ENCODE peak calls at places on chromosomes 3 and 15, in nine cellular contexts. O, P, Q, A, S, N, V, J and F are unnamed samples.

GRCh38 chr15:92603743-92604470 is 51.7 kb downstream of the FAM174B start:
- DNase-seq in O (no peak), P (no peak), Q (peak), A (no peak), S (no peak), N (peak), V (no peak), J (no peak), F (peak)

GRCh38 chr15:89247441-89247840 is 3.7 kb downstream of the FANCI start:
- DNase-seq in O (no peak), P (no peak), Q (no peak), A (no peak), S (no peak), N (no peak), V (no peak), J (no peak), F (no peak)

GRCh38 chr15:80415331-80415730 is 11.1 kb downstream of the ARNT2 start:
- DNase-seq in O (no peak), P (no peak), Q (no peak), A (no peak), S (no peak), N (no peak), V (no peak), J (no peak), F (no peak)

GRCh38 chr3:190038050-190038631 is 82.6 kb downstream of the P3H2 start:
- DNase-seq in O (no peak), P (no peak), Q (peak), A (no peak), S (no peak), N (peak), V (peak), J (no peak), F (peak)

GRCh38 chr15:40477703-40478269 is 7.0 kb downstream of the CHST14 start:
- DNase-seq in O (no peak), P (no peak), Q (peak), A (no peak), S (no peak), N (no peak), V (peak), J (no peak), F (peak)

GRCh38 chr3:156395961-156396700 is 158.8 kb downstream of the SSR3 start:
- DNase-seq in O (no peak), P (no peak), Q (peak), A (no peak), S (no peak), N (no peak), V (no peak), J (no peak), F (no peak)

GRCh38 chr3:140823106-140823505 is 118.5 kb upstream of the SLC25A36 start:
- DNase-seq in O (no peak), P (no peak), Q (no peak), A (no peak), S (no peak), N (no peak), V (no peak), J (no peak), F (no peak)

GRCh38 chr3:188299068-188299467 is 145.1 kb downstream of the LPP start:
- DNase-seq in O (no peak), P (no peak), Q (no peak), A (no peak), S (no peak), N (no peak), V (no peak), J (no peak), F (no peak)

GRCh38 chr3:150331978-150332568 is 76.0 kb upstream of the TSC22D2 start:
- DNase-seq in O (no peak), P (no peak), Q (no peak), A (no peak), S (no peak), N (no peak), V (no peak), J (no peak), F (no peak)

DNA sequence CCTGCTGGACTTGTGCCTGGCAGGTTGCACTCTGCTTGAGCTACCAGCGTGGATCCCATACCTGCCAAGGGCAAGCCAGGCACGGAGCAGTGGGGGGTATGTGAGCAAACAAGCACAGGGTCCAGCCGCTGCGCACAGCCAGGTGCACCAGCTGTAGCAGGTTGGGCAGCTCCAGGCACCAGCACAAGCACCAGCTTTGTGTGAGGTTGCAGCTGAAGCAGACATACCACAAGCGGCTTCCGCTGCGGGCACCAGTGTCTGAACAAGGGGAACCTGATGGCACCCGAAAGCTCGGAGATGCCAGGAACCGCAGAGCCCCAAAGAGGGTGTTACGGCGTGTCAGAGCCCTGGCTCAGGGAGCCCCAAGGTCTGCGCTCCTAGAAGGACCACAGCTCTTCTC is 472.7 kb upstream of the ARL6 start:
- DNase-seq in O (no peak), P (no peak), Q (no peak), A (no peak), S (no peak), N (no peak), V (peak), J (no peak), F (no peak)
- H3K4me3 ChIP-seq in O (no peak), P (no peak), Q (no peak), A (no peak), S (no peak), N (no peak), V (no peak), J (no peak), F (no peak)

GRCh38 chr3:86987421-86987715 is 3.6 kb downstream of the VGLL3 start:
- DNase-seq in O (no peak), P (no peak), Q (no peak), A (no peak), S (no peak), N (no peak), V (no peak), J (no peak), F (no peak)
- H3K4me3 ChIP-seq in O (no peak), P (no peak), Q (no peak), A (no peak), S (no peak), N (no peak), V (peak), J (no peak), F (no peak)

DNA sequence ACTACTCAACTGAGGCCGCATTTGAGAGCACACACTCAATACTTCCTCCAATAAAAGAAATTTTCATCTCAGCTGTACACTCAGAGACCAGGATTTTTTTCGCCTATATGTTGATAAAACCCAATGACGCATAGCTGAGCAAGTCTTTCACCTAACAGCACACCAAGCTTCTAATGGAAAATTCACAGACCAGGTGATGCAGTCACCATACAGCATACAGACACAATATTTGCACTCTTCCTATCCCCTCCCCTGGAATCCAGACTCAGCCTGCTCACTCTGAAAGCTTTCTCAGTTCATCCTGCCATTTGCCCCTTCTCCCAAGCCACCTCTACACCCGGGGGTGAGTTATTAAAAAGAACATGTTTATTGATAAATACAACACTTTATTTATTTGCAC is 1.7 kb downstream of the TBC1D5 start:
- DNase-seq in O (no peak), P (peak), Q (peak), A (peak), S (no peak), N (peak), V (no peak), J (peak), F (peak)
- H3K4me3 ChIP-seq in O (no peak), P (peak), Q (peak), A (peak), S (no peak), N (peak), V (no peak), J (peak), F (peak)

DNA sequence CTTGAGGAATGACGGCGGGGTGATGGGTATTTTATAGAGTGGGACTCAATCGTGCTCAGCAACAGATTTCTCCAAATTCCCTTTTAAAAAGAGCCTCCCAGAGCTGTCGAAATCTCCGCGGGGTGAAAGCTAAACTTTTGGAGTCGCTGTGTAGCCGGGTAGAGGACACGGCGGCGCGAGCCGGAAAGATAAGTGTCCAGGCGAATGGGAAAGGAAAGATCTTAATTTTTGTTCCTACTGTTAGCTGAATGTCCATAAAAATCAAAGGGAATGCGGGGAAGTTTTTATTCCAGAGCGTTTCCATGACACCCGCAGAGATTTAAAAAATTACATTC is 9.1 kb downstream of the EOMES start:
- DNase-seq in O (no peak), P (no peak), Q (no peak), A (no peak), S (no peak), N (no peak), V (no peak), J (no peak), F (no peak)
- H3K4me3 ChIP-seq in O (peak), P (no peak), Q (peak), A (peak), S (peak), N (no peak), V (peak), J (peak), F (peak)

GRCh38 chr3:138124689-138125420 is 7.3 kb downstream of the A4GNT start:
- DNase-seq in O (no peak), P (no peak), Q (peak), A (no peak), S (no peak), N (peak), V (no peak), J (no peak), F (peak)

GRCh38 chr3:138127636-138128365 is 4.4 kb downstream of the A4GNT start:
- DNase-seq in O (no peak), P (no peak), Q (no peak), A (no peak), S (no peak), N (peak), V (no peak), J (no peak), F (no peak)

GRCh38 chr3:138124188-138124587 is 8.0 kb downstream of the A4GNT start:
- DNase-seq in O (no peak), P (no peak), Q (no peak), A (no peak), S (no peak), N (no peak), V (no peak), J (no peak), F (no peak)

GRCh38 chr3:138125548-138126221 is 6.5 kb downstream of the A4GNT start:
- DNase-seq in O (no peak), P (no peak), Q (no peak), A (no peak), S (no peak), N (peak), V (no peak), J (no peak), F (peak)
- H3K4me3 ChIP-seq in O (no peak), P (no peak), Q (no peak), A (no peak), S (no peak), N (no peak), V (no peak), J (no peak), F (no peak)

DNA sequence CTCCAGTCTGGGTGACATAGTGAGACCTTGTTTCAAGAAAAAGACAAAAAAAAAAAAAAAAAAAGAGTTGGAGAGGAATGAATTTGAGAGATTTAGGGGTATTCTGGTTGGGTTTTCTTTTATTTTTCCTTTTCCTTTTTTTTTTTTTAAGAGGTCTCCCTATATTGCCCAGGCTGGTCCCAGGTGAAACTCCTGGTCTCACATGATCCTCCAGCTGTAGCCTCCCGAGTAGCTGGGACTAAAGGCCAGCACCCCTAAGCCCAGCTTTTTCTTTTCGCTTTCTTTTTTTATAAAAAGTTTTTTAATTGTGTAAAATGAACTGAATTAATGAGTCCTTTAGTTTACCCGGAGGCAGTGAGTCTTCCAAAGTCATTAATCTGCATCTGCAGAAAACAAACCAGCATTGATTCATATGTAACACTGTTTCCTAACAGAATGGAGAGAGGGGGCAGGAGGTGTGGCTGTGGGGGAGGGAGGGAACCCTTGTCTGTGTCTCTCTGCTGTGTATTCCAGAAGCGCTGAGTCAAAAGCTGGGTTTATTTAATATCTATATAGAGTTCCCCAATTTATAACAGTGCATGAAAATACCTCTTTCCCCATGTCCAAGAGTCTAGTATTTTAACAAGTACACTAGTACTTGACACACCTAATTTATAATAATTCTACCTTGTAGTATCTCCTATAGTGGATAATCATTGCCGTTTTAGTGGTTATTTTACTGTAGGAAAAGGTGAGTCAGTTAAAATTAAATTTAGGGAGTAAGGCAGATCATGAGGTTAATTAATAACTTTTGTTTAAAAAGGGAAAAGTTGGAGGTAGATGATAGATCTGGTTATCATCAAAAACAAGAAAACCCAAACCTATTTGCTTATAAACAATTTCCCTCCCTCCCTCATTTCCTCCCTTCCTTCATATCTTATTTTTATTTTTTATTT is 2.6 kb upstream of the DPPA4 start:
- DNase-seq in O (no peak), P (no peak), Q (no peak), A (no peak), S (no peak), N (no peak), V (no peak), J (no peak), F (no peak)
- H3K4me3 ChIP-seq in O (no peak), P (no peak), Q (no peak), A (no peak), S (no peak), N (no peak), V (no peak), J (no peak), F (no peak)

GRCh38 chr3:98326494-98326893 is 27.2 kb upstream of the OR5K4 start:
- DNase-seq in O (no peak), P (no peak), Q (no peak), A (no peak), S (no peak), N (no peak), V (no peak), J (no peak), F (no peak)

GRCh38 chr3:98323425-98323824 is 30.2 kb upstream of the OR5K4 start:
- DNase-seq in O (no peak), P (no peak), Q (no peak), A (no peak), S (no peak), N (no peak), V (no peak), J (no peak), F (no peak)

GRCh38 chr3:98326036-98326435 is 27.6 kb upstream of the OR5K4 start:
- DNase-seq in O (no peak), P (no peak), Q (no peak), A (no peak), S (no peak), N (no peak), V (no peak), J (no peak), F (no peak)

GRCh38 chr3:98326945-98327344 is 26.7 kb upstream of the OR5K4 start:
- DNase-seq in O (no peak), P (no peak), Q (no peak), A (no peak), S (no peak), N (no peak), V (no peak), J (peak), F (no peak)

GRCh38 chr3:98325055-98325454 is 28.6 kb upstream of the OR5K4 start:
- DNase-seq in O (no peak), P (no peak), Q (peak), A (no peak), S (peak), N (no peak), V (peak), J (no peak), F (no peak)
- H3K4me3 ChIP-seq in O (no peak), P (peak), Q (no peak), A (no peak), S (peak), N (no peak), V (no peak), J (no peak), F (no peak)

DNA sequence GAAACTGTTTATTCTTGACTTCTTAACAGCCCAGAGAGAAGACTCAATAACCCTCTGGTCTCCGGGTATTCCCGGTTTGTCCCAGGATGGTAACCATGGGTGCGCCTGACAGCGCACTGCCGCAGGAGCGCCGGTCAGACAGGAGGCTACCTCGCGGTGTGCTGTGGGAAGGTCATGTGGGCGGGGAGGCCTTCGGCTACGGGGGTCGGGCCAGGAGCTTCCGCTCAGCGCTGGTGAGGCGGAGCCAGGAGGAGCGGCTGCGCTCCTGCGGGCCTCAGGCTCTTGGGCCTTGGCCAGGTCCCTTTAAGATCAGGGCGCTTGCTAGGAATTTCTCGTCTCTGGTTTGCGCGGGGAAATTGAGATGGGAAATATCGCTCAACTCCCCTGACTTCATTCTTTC is 182.3 kb upstream of the NDN start:
- DNase-seq in O (no peak), P (no peak), Q (peak), A (no peak), S (peak), N (no peak), V (no peak), J (no peak), F (peak)
- H3K4me3 ChIP-seq in O (no peak), P (no peak), Q (no peak), A (no peak), S (no peak), N (no peak), V (no peak), J (no peak), F (peak)